ENCODE peak calls at places on chromosomes 3 and 15, in four cellular contexts. R, L, Z and I are unnamed samples.

GRCh38 chr15:50250789-50251394 is 14.6 kb downstream of the HDC start:
- DNase-seq in R (no peak), L (no peak), Z (no peak), I (no peak)

GRCh38 chr3:40128169-40128568 is 181.3 kb upstream of the EIF1B start:
- DNase-seq in L (no peak), Z (no peak), R (no peak), I (no peak)

GRCh38 chr3:74067296-74067695 is 442.6 kb upstream of the PDZRN3 start:
- DNase-seq in L (peak; percentile 32), Z (no peak), R (no peak), I (no peak)

GRCh38 chr15:59522988-59523461 is 85.0 kb downstream of the FAM81A start:
- DNase-seq in L (no peak), Z (no peak), R (no peak), I (no peak)

GRCh38 chr15:99106417-99107220 is 1.7 kb downstream of the SYNM start:
- DNase-seq in L (peak; percentile 98), Z (no peak), R (no peak), I (no peak)

GRCh38 chr3:38613426-38613825 is 36.1 kb downstream of the SCN5A start:
- DNase-seq in R (no peak), L (no peak), Z (no peak), I (no peak)

GRCh38 chr3:15682766-15683165 is 81.2 kb downstream of the BTD start:
- DNase-seq in R (no peak), Z (no peak), L (peak; percentile 57), I (no peak)

GRCh38 chr3:44175070-44175469 is 66.6 kb upstream of the TOPAZ1 start:
- DNase-seq in Z (no peak), R (no peak), L (no peak), I (no peak)

GRCh38 chr3:48984648-48985047 is 5.4 kb upstream of the P4HTM start:
- DNase-seq in R (no peak), Z (no peak), L (peak; percentile 27), I (no peak)

GRCh38 chr15:29107291-29107890 is 162.2 kb downstream of the NSMCE3 start:
- DNase-seq in Z (no peak), L (no peak), R (no peak), I (no peak)

GRCh38 chr15:48370460-48370859 is 39.2 kb downstream of the DUT start:
- DNase-seq in Z (no peak), R (no peak), L (peak; percentile 89), I (no peak)

GRCh38 chr15:37059051-37059450 is 41.3 kb downstream of the MEIS2 start:
- DNase-seq in Z (no peak), L (peak; percentile 93), R (no peak), I (no peak)

GRCh38 chr15:31457161-31457560 is 130.5 kb downstream of the KLF13 start:
- DNase-seq in L (no peak), Z (no peak), R (peak; percentile 38), I (no peak)

GRCh38 chr3:156677120-156677479 is 2.7 kb downstream of the TIPARP start:
- DNase-seq in L (no peak), Z (no peak), R (no peak), I (no peak)

GRCh38 chr15:42081463-42081830 is 12.9 kb downstream of the PLA2G4D start:
- DNase-seq in L (no peak), Z (no peak), R (no peak), I (no peak)

GRCh38 chr3:49511631-49512030 is 41.6 kb downstream of the DAG1 start:
- DNase-seq in L (no peak), Z (no peak), R (no peak), I (no peak)

GRCh38 chr3:45551214-45552010 is 43.1 kb upstream of the LIMD1 start:
- DNase-seq in R (peak; percentile 14), Z (peak; percentile 80), L (peak; percentile 99), I (peak; percentile 13)

GRCh38 chr15:29675791-29676301 is 146.4 kb downstream of the TJP1 start:
- DNase-seq in R (no peak), Z (no peak), L (no peak), I (no peak)

GRCh38 chr3:32969656-32970055 is 18.2 kb downstream of the CCR4 start:
- DNase-seq in L (peak; percentile 42), R (peak; percentile 54), Z (no peak), I (peak; percentile 59)

GRCh38 chr15:62503451-62503850 is 338.4 kb upstream of the C2CD4B start:
- DNase-seq in L (no peak), R (peak; percentile 25), Z (no peak), I (no peak)

GRCh38 chr3:125154800-125155269 is 57.7 kb downstream of the SLC12A8 start:
- DNase-seq in R (no peak), L (no peak), Z (no peak), I (no peak)

GRCh38 chr15:38536201-38536676 is 28.4 kb downstream of the RASGRP1 start:
- DNase-seq in R (no peak), L (peak; percentile 96), Z (no peak), I (no peak)

GRCh38 chr3:88412346-88412745 is 262.6 kb downstream of the C3orf38 start:
- DNase-seq in R (no peak), L (no peak), Z (no peak), I (no peak)

GRCh38 chr3:120753831-120754230 is 11.3 kb downstream of the GTF2E1 start:
- DNase-seq in Z (no peak), L (peak; percentile 27), R (no peak), I (no peak)

GRCh38 chr15:101009176-101009575 is 90.0 kb downstream of the LRRK1 start:
- DNase-seq in Z (no peak), R (no peak), L (no peak), I (no peak)

GRCh38 chr3:157310329-157311065 is 126.2 kb upstream of the PTX3 start:
- DNase-seq in L (no peak), Z (no peak), R (peak; percentile 4), I (no peak)

GRCh38 chr15:32096867-32097266 is 66.6 kb downstream of the CHRNA7 start:
- DNase-seq in R (no peak), L (no peak), Z (no peak), I (no peak)

GRCh38 chr15:70269991-70270751 is 172.5 kb upstream of the TLE3 start:
- DNase-seq in L (no peak), R (no peak), Z (no peak), I (no peak)

GRCh38 chr15:52503788-52504496 is 24.7 kb downstream of the MYO5A start:
- DNase-seq in R (no peak), L (peak; percentile 86), Z (no peak), I (no peak)

GRCh38 chr3:108907194-108907593 is 46.5 kb downstream of the GUCA1C start:
- DNase-seq in L (peak; percentile 3), Z (no peak), R (no peak), I (no peak)

GRCh38 chr15:62845239-62846126 is 197.1 kb upstream of the TPM1 start:
- DNase-seq in R (peak; percentile 68), L (peak; percentile 59), Z (no peak), I (peak; percentile 41)

GRCh38 chr3:61562042-61562809 is 855 bp downstream of the PTPRG start:
- DNase-seq in R (peak; percentile 19), L (peak; percentile 31), Z (no peak), I (no peak)

DNA sequence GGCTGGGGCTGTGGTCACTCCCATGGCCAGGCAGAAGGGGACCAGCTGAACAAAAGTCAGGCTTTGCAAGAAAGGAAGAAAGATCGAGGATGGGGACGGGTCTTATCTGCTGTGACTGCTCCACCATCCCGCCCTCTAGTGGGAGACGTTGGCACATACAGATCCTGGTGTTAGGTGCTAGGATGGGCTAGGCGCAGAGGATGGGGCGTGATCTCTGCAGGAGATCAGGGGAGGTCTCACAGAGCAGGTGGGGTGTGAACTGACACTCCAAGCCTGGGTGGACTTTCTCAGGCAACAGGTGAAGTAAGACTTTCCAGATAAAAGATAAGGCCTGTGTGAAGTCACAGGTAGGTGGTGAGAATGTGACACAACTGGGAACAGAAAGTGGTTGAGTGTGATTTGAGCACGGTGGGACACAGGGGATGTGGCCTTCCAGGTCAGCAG is 141.9 kb upstream of the SMAD3 start:
- DNase-seq in L (no peak), R (peak; percentile 64), Z (peak; percentile 67), I (peak; percentile 34)
- TF ChIP-seq MAZ in L (no peak), R (no peak), Z (no peak), I (no peak)

GRCh38 chr3:19898725-19899124 is 35.3 kb downstream of the EFHB start:
- DNase-seq in R (no peak), Z (no peak), L (peak; percentile 8), I (peak; percentile 73)
- TF ChIP-seq MAZ in R (no peak), Z (no peak), L (no peak), I (no peak)

DNA sequence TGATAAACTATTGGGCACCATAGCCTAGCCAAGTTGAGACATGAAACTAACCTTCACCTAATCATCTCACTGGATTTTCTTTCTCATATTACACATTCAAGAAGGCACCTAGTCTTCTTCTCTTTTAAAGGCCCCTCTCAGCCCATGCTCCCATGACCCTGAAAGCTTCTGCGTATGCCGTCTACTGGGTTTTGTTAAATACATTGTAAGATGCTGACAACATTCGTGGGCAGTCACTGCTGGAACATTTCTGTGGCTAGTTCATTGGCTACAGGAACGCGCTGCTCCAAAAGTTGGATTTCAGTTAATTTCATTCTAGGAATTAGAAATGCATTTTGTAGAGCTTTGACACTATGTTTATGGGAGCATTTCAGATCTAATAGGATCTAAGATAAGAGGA is 52.3 kb upstream of the CHD2 start:
- DNase-seq in Z (no peak), L (no peak), R (no peak), I (no peak)
- TF ChIP-seq MAZ in Z (no peak), L (no peak), R (no peak), I (no peak)

GRCh38 chr3:102791641-102792589 is 357.1 kb downstream of the ZPLD1 start:
- DNase-seq in L (no peak), Z (no peak), R (no peak), I (no peak)

DNA sequence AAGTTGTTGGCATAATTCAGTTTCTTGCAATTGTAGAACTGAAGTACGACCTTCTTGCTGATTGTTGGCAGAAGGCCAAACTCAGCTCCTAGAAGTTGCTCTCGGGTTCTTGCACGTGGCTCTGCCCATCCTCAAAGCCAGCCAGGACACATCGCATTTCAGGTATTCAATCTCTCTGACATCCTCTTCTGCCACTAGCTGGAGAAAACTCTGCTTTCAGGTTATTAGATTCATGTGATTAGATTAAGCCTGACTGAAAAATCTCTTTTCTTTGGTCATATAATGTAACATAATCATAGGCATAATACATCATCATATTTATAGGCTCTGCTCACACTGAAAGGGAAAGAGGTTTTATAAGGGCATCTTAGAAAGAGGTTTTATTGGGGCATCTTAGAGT is 362.0 kb downstream of the ZPLD1 start:
- DNase-seq in L (no peak), R (no peak), Z (no peak), I (no peak)
- TF ChIP-seq MAZ in L (no peak), R (no peak), Z (no peak), I (no peak)

DNA sequence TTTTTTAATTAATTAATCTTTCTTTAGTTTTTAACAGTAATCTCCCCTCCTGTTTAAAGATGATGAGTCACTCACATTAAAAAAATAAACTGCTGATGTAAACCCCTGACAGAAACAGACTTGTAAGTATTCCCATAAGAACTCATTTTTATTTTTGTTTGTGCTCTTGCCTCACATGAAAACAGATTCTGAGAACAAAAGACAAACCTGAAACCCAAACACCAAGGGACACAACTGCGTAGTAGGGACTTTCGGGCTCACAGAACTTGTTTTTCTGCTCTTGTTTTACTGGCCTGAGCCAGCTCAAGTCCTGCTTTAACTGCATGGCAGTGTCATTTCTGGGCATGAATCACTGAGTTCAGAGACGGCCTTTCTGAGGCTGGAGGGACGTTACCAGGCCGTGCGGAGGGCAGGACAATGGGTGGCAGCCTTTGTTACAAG is 600.8 kb downstream of the FOXP1 start:
- DNase-seq in Z (no peak), L (peak; percentile 86), R (peak; percentile 66), I (no peak)
- TF ChIP-seq MAZ in Z (no peak), L (no peak), R (no peak), I (no peak)